ENCODE peak calls at places on chromosomes 2 and 18, in seven cellular contexts. One of them, this sample, is unnamed.

GRCh38 chr2:40380036-40380435 is 71.9 kb downstream of the SLC8A1 start:
- DNase-seq in DMS 273 treated with DMSO at 0.1 percent for 48 hours: no peak
- DNase-seq in sciatic nerve: no peak
- DNase-seq in GM04504: no peak
- DNase-seq in activated effector memory CD4-positive, alpha-beta T cell treated with anti-CD3 and anti-CD28 coated beads, Interleukin-2, amount 50 U/mL, for 16 hours: no peak
- DNase-seq in activated T-cell treated with anti-CD3 and anti-CD28 coated beads for 24 hours: no peak
- DNase-seq in AG04449: no peak
- DNase-seq in this sample: no peak

GRCh38 chr2:55063713-55064323 is 13.6 kb upstream of the RTN4 start:
- DNase-seq in DMS 273 treated with DMSO at 0.1 percent for 48 hours: no peak
- DNase-seq in sciatic nerve: no peak
- DNase-seq in GM04504: no peak
- DNase-seq in activated effector memory CD4-positive, alpha-beta T cell treated with anti-CD3 and anti-CD28 coated beads, Interleukin-2, amount 50 U/mL, for 16 hours: no peak
- DNase-seq in activated T-cell treated with anti-CD3 and anti-CD28 coated beads for 24 hours: no peak
- DNase-seq in AG04449: no peak
- DNase-seq in this sample: no peak

GRCh38 chr18:13642440-13642827 is 83.9 kb downstream of the FAM210A start:
- DNase-seq in DMS 273 treated with DMSO at 0.1 percent for 48 hours: no peak
- DNase-seq in sciatic nerve: no peak
- DNase-seq in GM04504: no peak
- DNase-seq in activated effector memory CD4-positive, alpha-beta T cell treated with anti-CD3 and anti-CD28 coated beads, Interleukin-2, amount 50 U/mL, for 16 hours: no peak
- DNase-seq in activated T-cell treated with anti-CD3 and anti-CD28 coated beads for 24 hours: no peak
- DNase-seq in AG04449: no peak
- DNase-seq in this sample: no peak

GRCh38 chr2:208608436-208608835 is 201.8 kb downstream of the PTH2R start:
- DNase-seq in DMS 273 treated with DMSO at 0.1 percent for 48 hours: peak
- DNase-seq in sciatic nerve: no peak
- DNase-seq in GM04504: no peak
- DNase-seq in activated effector memory CD4-positive, alpha-beta T cell treated with anti-CD3 and anti-CD28 coated beads, Interleukin-2, amount 50 U/mL, for 16 hours: no peak
- DNase-seq in activated T-cell treated with anti-CD3 and anti-CD28 coated beads for 24 hours: no peak
- DNase-seq in AG04449: no peak
- DNase-seq in this sample: no peak

GRCh38 chr18:62287753-62288668 is 37.1 kb upstream of the TNFRSF11A start:
- DNase-seq in DMS 273 treated with DMSO at 0.1 percent for 48 hours: no peak
- DNase-seq in sciatic nerve: no peak
- DNase-seq in GM04504: no peak
- DNase-seq in activated effector memory CD4-positive, alpha-beta T cell treated with anti-CD3 and anti-CD28 coated beads, Interleukin-2, amount 50 U/mL, for 16 hours: no peak
- DNase-seq in activated T-cell treated with anti-CD3 and anti-CD28 coated beads for 24 hours: no peak
- DNase-seq in AG04449: no peak
- DNase-seq in this sample: no peak

GRCh38 chr2:7709907-7710306 is 792.7 kb downstream of the RNF144A start:
- DNase-seq in DMS 273 treated with DMSO at 0.1 percent for 48 hours: no peak
- DNase-seq in sciatic nerve: no peak
- DNase-seq in GM04504: peak
- DNase-seq in activated effector memory CD4-positive, alpha-beta T cell treated with anti-CD3 and anti-CD28 coated beads, Interleukin-2, amount 50 U/mL, for 16 hours: no peak
- DNase-seq in activated T-cell treated with anti-CD3 and anti-CD28 coated beads for 24 hours: no peak
- DNase-seq in AG04449: no peak
- DNase-seq in this sample: no peak

GRCh38 chr2:153477641-153478288 is 797 bp downstream of the RPRM start:
- DNase-seq in DMS 273 treated with DMSO at 0.1 percent for 48 hours: no peak
- DNase-seq in sciatic nerve: no peak
- DNase-seq in GM04504: no peak
- DNase-seq in activated effector memory CD4-positive, alpha-beta T cell treated with anti-CD3 and anti-CD28 coated beads, Interleukin-2, amount 50 U/mL, for 16 hours: no peak
- DNase-seq in activated T-cell treated with anti-CD3 and anti-CD28 coated beads for 24 hours: no peak
- DNase-seq in AG04449: no peak
- DNase-seq in this sample: no peak

GRCh38 chr2:217288472-217289063 is 428.7 kb upstream of the TNP1 start:
- DNase-seq in DMS 273 treated with DMSO at 0.1 percent for 48 hours: no peak
- DNase-seq in sciatic nerve: no peak
- DNase-seq in GM04504: no peak
- DNase-seq in activated effector memory CD4-positive, alpha-beta T cell treated with anti-CD3 and anti-CD28 coated beads, Interleukin-2, amount 50 U/mL, for 16 hours: no peak
- DNase-seq in activated T-cell treated with anti-CD3 and anti-CD28 coated beads for 24 hours: no peak
- DNase-seq in AG04449: no peak
- DNase-seq in this sample: no peak

GRCh38 chr18:43236921-43237320 is 40.4 kb downstream of the SYT4 start:
- DNase-seq in DMS 273 treated with DMSO at 0.1 percent for 48 hours: no peak
- DNase-seq in sciatic nerve: no peak
- DNase-seq in GM04504: no peak
- DNase-seq in activated effector memory CD4-positive, alpha-beta T cell treated with anti-CD3 and anti-CD28 coated beads, Interleukin-2, amount 50 U/mL, for 16 hours: no peak
- DNase-seq in activated T-cell treated with anti-CD3 and anti-CD28 coated beads for 24 hours: no peak
- DNase-seq in AG04449: no peak
- DNase-seq in this sample: no peak

GRCh38 chr2:126329152-126329551 is 326.8 kb upstream of the GYPC start:
- DNase-seq in DMS 273 treated with DMSO at 0.1 percent for 48 hours: no peak
- DNase-seq in sciatic nerve: no peak
- DNase-seq in GM04504: no peak
- DNase-seq in activated effector memory CD4-positive, alpha-beta T cell treated with anti-CD3 and anti-CD28 coated beads, Interleukin-2, amount 50 U/mL, for 16 hours: no peak
- DNase-seq in activated T-cell treated with anti-CD3 and anti-CD28 coated beads for 24 hours: no peak
- DNase-seq in AG04449: no peak
- DNase-seq in this sample: no peak